ENCODE peak calls at places on chromosomes 1 and 21, in ten cellular contexts. U is esophagus squamous epithelium, I is heart left ventricle, X is breast epithelium, E is uterus, J is transverse colon, H is body of pancreas, D is Peyer's patch, V is IMR-90, N is tibial nerve. M is an unnamed sample.

GRCh38 chr1:229253170-229253974 is 17.5 kb upstream of the RAB4A start:
- DNase-seq in D (no peak), X (no peak), V (peak; percentile 32), I (no peak), H (peak; percentile 36), U (no peak), N (peak; percentile 48), J (peak; percentile 18), E (no peak), M (no peak)

GRCh38 chr1:228083871-228084278 is 1.4 kb downstream of the ARF1 start:
- DNase-seq in D (no peak), U (no peak), H (peak; percentile 56), J (no peak), N (no peak), X (no peak), V (peak; percentile 22), I (peak; percentile 39), E (no peak), M (peak; percentile 49)

GRCh38 chr1:7430646-7431045 is 340.4 kb upstream of the VAMP3 start:
- DNase-seq in I (no peak), U (no peak), J (no peak), D (no peak), N (no peak), V (no peak), X (no peak), E (no peak), H (no peak), M (no peak)

GRCh38 chr1:84936116-84936810 is 43.3 kb upstream of the LPAR3 start:
- DNase-seq in E (no peak), N (no peak), D (no peak), J (peak; percentile 15), U (no peak), V (peak; percentile 72), H (peak; percentile 68), X (no peak), I (no peak), M (no peak)

GRCh38 chr21:32207096-32207716 is 71.6 kb downstream of the MIS18A start:
- DNase-seq in D (no peak), N (no peak), X (no peak), E (no peak), H (no peak), I (no peak), J (no peak), U (no peak), V (no peak), M (no peak)

GRCh38 chr1:186899577-186899976 is 70.8 kb downstream of the PLA2G4A start:
- DNase-seq in H (no peak), N (no peak), U (no peak), E (no peak), J (no peak), D (no peak), X (no peak), I (no peak), V (no peak), M (no peak)

GRCh38 chr1:179038528-179039281 is 13.0 kb downstream of the FAM20B start:
- DNase-seq in V (no peak), I (no peak), N (no peak), U (no peak), X (no peak), J (no peak), E (no peak), D (no peak), H (no peak), M (no peak)

GRCh38 chr1:151705739-151706463 is 10.7 kb downstream of the CELF3 start:
- DNase-seq in H (no peak), N (no peak), I (no peak), X (no peak), V (peak; percentile 18), U (no peak), E (no peak), J (peak; percentile 48), D (no peak), M (no peak)

GRCh38 chr21:22993144-22993543 is 1994.9 kb downstream of the NCAM2 start:
- DNase-seq in V (no peak), I (no peak), U (no peak), E (no peak), D (no peak), N (no peak), H (no peak), J (no peak), X (no peak), M (no peak)

GRCh38 chr1:109214695-109215623 is 1.2 kb downstream of the SARS1 start:
- DNase-seq in X (no peak), V (peak; percentile 95), E (peak; percentile 39), N (peak; percentile 54), D (peak; percentile 35), U (no peak), H (peak; percentile 63), J (peak; percentile 59), I (peak; percentile 48), M (peak; percentile 17)

GRCh38 chr21:33668180-33668579 is 25.9 kb downstream of the ITSN1 start:
- DNase-seq in J (no peak), V (peak; percentile 29), X (no peak), D (no peak), H (no peak), E (no peak), U (no peak), N (no peak), I (no peak), M (no peak)

GRCh38 chr1:25146382-25146855 is 85.9 kb downstream of the SYF2 start:
- DNase-seq in I (no peak), H (no peak), J (no peak), U (no peak), E (no peak), D (no peak), N (no peak), V (no peak), X (no peak), M (no peak)

GRCh38 chr1:21903638-21904474 is 33.3 kb downstream of the HSPG2 start:
- DNase-seq in D (no peak), V (no peak), X (no peak), U (no peak), H (no peak), I (no peak), E (no peak), J (no peak), N (no peak), M (no peak)

GRCh38 chr1:223708001-223708359 is 4.4 kb upstream of the CAPN2 start:
- DNase-seq in X (no peak), H (no peak), I (no peak), E (no peak), N (no peak), D (no peak), V (no peak), J (peak; percentile 44), U (no peak), M (no peak)

GRCh38 chr1:223709598-223709997 is 2.7 kb upstream of the CAPN2 start:
- DNase-seq in X (no peak), E (no peak), V (peak; percentile 67), N (no peak), D (no peak), I (no peak), H (no peak), U (no peak), J (no peak), M (no peak)

GRCh38 chr1:223708651-223709268 is 3.6 kb upstream of the CAPN2 start:
- DNase-seq in J (no peak), U (no peak), X (no peak), N (no peak), E (no peak), I (no peak), D (no peak), H (no peak), V (no peak), M (no peak)

GRCh38 chr1:223706077-223706988 is 6.0 kb upstream of the CAPN2 start:
- DNase-seq in X (no peak), U (no peak), E (peak; percentile 62), H (no peak), D (no peak), I (no peak), J (peak; percentile 42), V (peak; percentile 96), N (peak; percentile 29), M (peak; percentile 66)

DNA sequence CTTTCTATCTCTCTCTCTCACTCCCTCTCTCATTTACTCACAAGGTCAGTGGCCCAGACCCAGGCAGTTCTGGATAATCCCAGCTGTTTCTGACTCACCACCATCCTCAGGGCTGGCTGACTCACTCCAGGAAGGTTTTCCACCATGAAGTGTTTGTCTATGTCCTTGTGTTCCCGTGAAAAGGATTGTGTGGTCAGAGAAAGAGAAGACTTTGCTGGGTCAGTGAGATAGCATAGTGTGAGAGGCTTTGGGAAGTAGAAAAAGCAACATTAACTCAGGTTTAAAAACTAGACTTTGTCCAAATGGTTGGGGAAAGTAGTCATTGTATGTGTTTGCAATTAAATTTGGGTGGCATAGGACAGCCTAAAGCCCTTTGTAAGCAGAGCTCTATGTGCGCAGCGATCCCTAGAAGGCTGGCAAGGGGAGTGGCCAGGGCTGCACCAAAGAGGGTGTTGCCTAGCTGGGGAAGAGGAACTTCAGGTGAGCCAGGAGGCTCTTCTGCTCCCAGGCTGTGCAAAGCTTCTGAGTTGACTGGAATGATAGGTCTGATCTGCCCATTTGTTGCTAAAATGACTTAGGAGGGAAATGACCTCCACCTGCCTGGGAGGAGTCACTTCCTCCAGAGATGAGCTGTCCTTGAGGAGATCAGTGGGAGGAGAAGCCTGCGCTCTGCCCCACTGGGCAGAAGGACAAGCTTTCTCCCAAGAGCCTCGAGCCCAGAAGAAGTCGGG is 4.9 kb upstream of the CAPN2 start:
- DNase-seq in X (peak; percentile 73), E (peak; percentile 84), I (peak; percentile 87), J (peak; percentile 77), N (peak; percentile 73), H (peak; percentile 79), D (no peak), V (peak; percentile 100), U (no peak), M (peak; percentile 90)
- H3K4me1 ChIP-seq in X (no peaks in the 10 kb centered on the region), E (peaks cover 7% of the 10 kb centered on the region), I (peaks cover 49% of the 10 kb centered on the region), J (peaks cover 19% of the 10 kb centered on the region), N (peaks cover 51% of the 10 kb centered on the region), H (peaks cover 22% of the 10 kb centered on the region), D (no peaks in the 10 kb centered on the region), V (peaks cover 40% of the 10 kb centered on the region), U (peaks cover 45% of the 10 kb centered on the region), M (peaks cover 19% of the 10 kb centered on the region)

GRCh38 chr1:15684042-15684461 is at the start of gene PLEKHM2:
- DNase-seq in N (no peak), H (peak; percentile 53), U (no peak), J (peak; percentile 50), E (peak; percentile 45), X (no peak), I (peak; percentile 48), V (peak; percentile 35), D (peak; percentile 34), M (no peak)
- TF ChIP-seq POLR2A in N (peak; percentile 54), H (peak; percentile 31), U (no peak), J (no peak), E (peak; percentile 44), X (no peak), I (no peak), V (peak; percentile 57), D (peak; percentile 29), M (no peak)

DNA sequence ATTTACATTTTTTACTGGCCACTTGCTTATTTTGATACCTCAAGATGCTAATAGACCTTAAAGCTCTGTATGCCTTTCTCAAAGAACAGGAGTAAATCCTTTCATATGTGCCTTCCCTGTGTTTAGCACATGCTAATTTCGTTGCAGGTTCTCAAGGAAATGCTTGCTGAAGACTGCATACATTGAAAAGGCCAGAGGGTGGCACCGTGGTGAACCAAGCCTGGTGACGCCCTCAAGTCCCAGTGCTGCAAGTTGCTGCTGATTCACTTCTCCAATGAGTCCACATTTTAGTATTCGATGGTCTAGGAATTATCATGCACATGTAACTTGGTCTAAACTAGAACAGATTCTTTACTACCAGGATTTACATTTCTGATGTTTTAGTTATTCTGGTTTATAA is 94.1 kb downstream of the CLDN17 start:
- DNase-seq in J (peak; percentile 46), E (no peak), D (no peak), N (no peak), H (peak; percentile 17), I (no peak), U (no peak), X (no peak), V (no peak), M (no peak)
- TF ChIP-seq CTCF in J (peak; percentile 39), E (no peak), D (no peak), N (no peak), H (peak; percentile 20), I (no peak), U (peak; percentile 71), X (peak; percentile 47), V (no peak), M (no peak)

GRCh38 chr1:107679518-107679917 is 285.5 kb downstream of the VAV3 start:
- DNase-seq in U (no peak), X (no peak), V (no peak), N (no peak), I (no peak), J (no peak), D (no peak), H (no peak), E (no peak), M (no peak)
- H3K4me1 ChIP-seq in U (peaks cover 4% of the 10 kb centered on the region), X (no peaks in the 10 kb centered on the region), V (no peaks in the 10 kb centered on the region), N (no peaks in the 10 kb centered on the region), I (no peaks in the 10 kb centered on the region), J (peaks cover 56% of the 10 kb centered on the region), D (no peaks in the 10 kb centered on the region), H (no peaks in the 10 kb centered on the region), E (no peaks in the 10 kb centered on the region), M (no peaks in the 10 kb centered on the region)